ENCODE peak calls at places on chromosomes 4 and X, in nine cellular contexts. C is osteocyte, A is Karpas-422, H is A172, J is T-helper 9 cell, Z is T-helper 22 cell, F is fibroblast of the conjunctiva, L is SK-MEL-5, I is ecto neural progenitor cell. U is an unnamed sample.
A peak's percentile ranks its signal among the peaks of the same experiment; 100 is the strongest.

GRCh38 chrX:110145854-110146253 is 142.9 kb downstream of the TMEM164 start:
- DNase-seq in C (no peak), I (no peak), A (peak; percentile 72), H (peak; percentile 7), L (peak; percentile 52), Z (no peak), F (no peak), J (no peak), U (no peak)

GRCh38 chr4:124322234-124322831 is 390.2 kb downstream of the ANKRD50 start:
- DNase-seq in J (no peak), F (peak; percentile 37), L (peak; percentile 59), C (no peak), H (peak; percentile 32), A (peak; percentile 78), Z (no peak), I (no peak), U (no peak)

GRCh38 chr4:123479944-123480343 is 83.3 kb downstream of the SPRY1 start:
- DNase-seq in C (no peak), A (no peak), I (no peak), L (peak; percentile 57), F (no peak), H (no peak), J (no peak), Z (no peak), U (no peak)

GRCh38 chr4:13511101-13511500 is 27.0 kb upstream of the RAB28 start:
- DNase-seq in I (no peak), C (no peak), L (peak; percentile 17), A (no peak), J (no peak), F (no peak), Z (no peak), H (peak; percentile 3), U (no peak)

GRCh38 chrX:142637206-142637605 is 388.5 kb upstream of the SPANXN4 start:
- DNase-seq in J (no peak), I (no peak), Z (no peak), L (no peak), A (no peak), C (no peak), H (no peak), F (no peak), U (no peak)

GRCh38 chr4:117134386-117134785 is 49.0 kb upstream of the TRAM1L1 start:
- DNase-seq in L (peak; percentile 83), I (peak; percentile 49), C (no peak), H (peak; percentile 82), A (peak; percentile 57), Z (no peak), J (no peak), F (peak; percentile 57), U (no peak)

GRCh38 chr4:125836597-125837195 is 521.9 kb downstream of the FAT4 start:
- DNase-seq in Z (no peak), C (no peak), J (no peak), I (no peak), H (no peak), A (no peak), L (no peak), F (no peak), U (no peak)

GRCh38 chr4:17494258-17494657 is 17.6 kb downstream of the QDPR start:
- DNase-seq in H (peak; percentile 93), F (peak; percentile 73), J (no peak), C (no peak), Z (no peak), L (peak; percentile 94), I (no peak), A (no peak), U (no peak)

GRCh38 chr4:104487105-104487504 is 7.6 kb downstream of the CXXC4 start:
- DNase-seq in Z (no peak), C (no peak), H (no peak), F (no peak), L (no peak), I (no peak), J (no peak), A (no peak), U (no peak)

GRCh38 chr4:82905205-82905604 is 4.7 kb downstream of the THAP9 start:
- DNase-seq in J (no peak), F (no peak), I (no peak), L (peak; percentile 47), C (no peak), Z (peak; percentile 4), H (peak; percentile 28), A (no peak), U (no peak)

GRCh38 chrX:119726900-119727555 is 31.4 kb upstream of the SOWAHD start:
- DNase-seq in J (no peak), H (no peak), F (no peak), C (peak; percentile 15), L (no peak), I (no peak), A (peak; percentile 37), Z (no peak), U (no peak)

GRCh38 chrX:38351346-38351745 is 1.1 kb upstream of the OTC start:
- DNase-seq in A (no peak), Z (no peak), C (no peak), J (no peak), F (no peak), H (no peak), I (no peak), L (no peak), U (no peak)

GRCh38 chr4:89681219-89681618 is 155.7 kb downstream of the SNCA start:
- DNase-seq in A (no peak), I (peak; percentile 69), Z (no peak), L (no peak), F (no peak), H (no peak), C (no peak), J (no peak), U (no peak)

GRCh38 chr4:86032476-86033022 is 327.3 kb downstream of the MAPK10 start:
- DNase-seq in L (no peak), H (no peak), C (peak; percentile 84), A (no peak), F (peak; percentile 86), Z (no peak), J (no peak), I (no peak), U (no peak)

GRCh38 chrX:131677655-131678628 is 134.1 kb downstream of the OR13H1 start:
- DNase-seq in L (peak; percentile 47), I (peak; percentile 55), H (peak; percentile 1), A (peak; percentile 79), F (no peak), C (no peak), Z (peak; percentile 17), J (peak; percentile 39), U (peak; percentile 64)

GRCh38 chr4:54473077-54473545 is 184.6 kb upstream of the KIT start:
- DNase-seq in Z (no peak), H (peak; percentile 20), L (no peak), J (no peak), C (no peak), I (no peak), A (no peak), F (no peak), U (no peak)

GRCh38 chr4:88352062-88352461 is 26.6 kb upstream of the HERC6 start:
- DNase-seq in Z (no peak), L (no peak), A (no peak), C (no peak), J (no peak), I (no peak), H (peak; percentile 45), F (no peak), U (no peak)

GRCh38 chr4:105587851-105588250 is 35.4 kb downstream of the ARHGEF38 start:
- DNase-seq in H (no peak), L (no peak), C (no peak), J (no peak), Z (no peak), I (no peak), F (no peak), A (no peak), U (no peak)

GRCh38 chr4:88078592-88078991 is 71.2 kb downstream of the PKD2 start:
- DNase-seq in L (no peak), I (no peak), F (no peak), J (no peak), H (no peak), Z (no peak), A (no peak), C (no peak), U (no peak)

GRCh38 chr4:22412013-22412412 is 103.9 kb downstream of the ADGRA3 start:
- DNase-seq in F (no peak), A (no peak), L (no peak), J (no peak), C (no peak), I (no peak), H (no peak), Z (no peak), U (no peak)

U was measured in upper lobe of right lung.